ENCODE peak calls at places on chromosomes 5 and 9, in nine cellular contexts. I is CD14-positive monocyte; C is activated CD4-positive, alpha-beta T cell treated with anti-CD3 and anti-CD28 coated beads, Interleukin-2, amount 50 U/mL, for 1 hour; U is lung microvascular endothelial cell; H is fibroblast of mammary gland; B is PC-9; P is NCI-H1417; K is dorsolateral prefrontal cortex; V is head of caudate nucleus. O is an unnamed sample.
A peak's percentile ranks its signal among the peaks of the same experiment; 100 is the strongest.

GRCh38 chr5:1003296-1003937 is 5.2 kb upstream of the NKD2 start:
- DNase-seq in I (peak; percentile 23), C (no peak), U (peak; percentile 27), H (peak; percentile 29), B (peak; percentile 84), P (peak; percentile 98), K (peak; percentile 27), V (no peak), O (no peak)

GRCh38 chr5:25688156-25688555 is 1043.4 kb upstream of the CDH10 start:
- DNase-seq in I (no peak), C (no peak), U (no peak), H (no peak), B (no peak), P (no peak), K (no peak), V (no peak), O (no peak)

GRCh38 chr9:138073408-138073807 is 195.8 kb downstream of the CACNA1B start:
- DNase-seq in I (no peak), C (no peak), U (no peak), H (no peak), B (no peak), P (no peak), K (no peak), V (no peak), O (peak; percentile 10)

GRCh38 chr5:74424162-74424868 is 216.2 kb downstream of the ENC1 start:
- DNase-seq in I (no peak), C (no peak), U (no peak), H (peak; percentile 79), B (peak; percentile 92), P (no peak), K (no peak), V (no peak), O (no peak)

GRCh38 chr9:117555964-117556629 is 141.2 kb upstream of the ASTN2 start:
- DNase-seq in I (no peak), C (peak; percentile 8), U (peak; percentile 62), H (peak; percentile 20), B (no peak), P (peak; percentile 20), K (peak; percentile 47), V (peak; percentile 76), O (no peak)

GRCh38 chr9:114930063-114930812 is at the start of gene TNFSF8:
- DNase-seq in I (peak; percentile 78), C (peak; percentile 61), U (no peak), H (no peak), B (no peak), P (no peak), K (no peak), V (peak; percentile 33), O (no peak)

GRCh38 chr5:96896285-96896711 is 20.0 kb downstream of the ERAP2 start:
- DNase-seq in I (no peak), C (peak; percentile 22), U (peak; percentile 54), H (no peak), B (no peak), P (no peak), K (no peak), V (no peak), O (no peak)

GRCh38 chr9:126125177-126125576 is 201.5 kb upstream of the MVB12B start:
- DNase-seq in I (no peak), C (no peak), U (no peak), H (no peak), B (no peak), P (no peak), K (no peak), V (no peak), O (no peak)

GRCh38 chr5:76582252-76583162 is 40.7 kb downstream of the F2RL2 start:
- DNase-seq in I (peak; percentile 69), C (no peak), U (no peak), H (no peak), B (no peak), P (no peak), K (no peak), V (no peak), O (no peak)

GRCh38 chr5:159097461-159098284 is 2.0 kb downstream of the EBF1 start:
- DNase-seq in I (no peak), C (no peak), U (peak; percentile 78), H (peak; percentile 62), B (no peak), P (no peak), K (no peak), V (no peak), O (no peak)

GRCh38 chr9:5459289-5459829 is 9.0 kb downstream of the CD274 start:
- DNase-seq in I (peak; percentile 57), C (no peak), U (no peak), H (no peak), B (no peak), P (no peak), K (no peak), V (no peak), O (no peak)

GRCh38 chr9:87909310-87910041 is 8.3 kb upstream of the SPATA31C1 start:
- DNase-seq in I (no peak), C (no peak), U (no peak), H (peak; percentile 16), B (no peak), P (peak; percentile 13), K (no peak), V (no peak), O (no peak)

GRCh38 chr9:115404311-115404710 is 286.4 kb upstream of the TNC start:
- DNase-seq in I (no peak), C (no peak), U (no peak), H (no peak), B (no peak), P (no peak), K (no peak), V (no peak), O (no peak)

GRCh38 chr5:143730112-143730801 is 81.7 kb upstream of the HMHB1 start:
- DNase-seq in I (no peak), C (no peak), U (no peak), H (no peak), B (no peak), P (no peak), K (no peak), V (no peak), O (no peak)

GRCh38 chr5:68374770-68375518 is 159.4 kb downstream of the PIK3R1 start:
- DNase-seq in I (no peak), C (no peak), U (no peak), H (no peak), B (no peak), P (peak; percentile 9), K (no peak), V (no peak), O (no peak)

O was measured in D721Med.